ENCODE peak calls at places on chromosome 1, in ten cellular contexts. One of them, this sample, is unnamed.

GRCh38 chr1:34361121-34361520 is 184.4 kb downstream of the C1orf94 start:
- DNase-seq in transverse colon: no peak
- DNase-seq in Peyer's patch: no peak
- DNase-seq in kidney: no peak
- DNase-seq in CD8-positive, alpha-beta T cell: no peak
- DNase-seq in psoas muscle: no peak
- DNase-seq in tibial nerve: no peak
- DNase-seq in thoracic aorta: no peak
- DNase-seq in lower lobe of right lung: no peak
- DNase-seq in sigmoid colon: no peak
- DNase-seq in this sample: no peak

GRCh38 chr1:22562584-22563551 is at the start of gene EPHA8:
- DNase-seq in thoracic aorta: no peak
- DNase-seq in Peyer's patch: no peak
- DNase-seq in psoas muscle: no peak
- DNase-seq in kidney: no peak
- DNase-seq in lower lobe of right lung: no peak
- DNase-seq in CD8-positive, alpha-beta T cell: no peak
- DNase-seq in sigmoid colon: no peak
- DNase-seq in transverse colon: no peak
- DNase-seq in tibial nerve: no peak
- DNase-seq in this sample: no peak

GRCh38 chr1:117671781-117672501 is 66.1 kb downstream of the TENT5C start:
- DNase-seq in tibial nerve: peak
- DNase-seq in thoracic aorta: no peak
- DNase-seq in sigmoid colon: peak
- DNase-seq in lower lobe of right lung: peak
- DNase-seq in Peyer's patch: peak
- DNase-seq in CD8-positive, alpha-beta T cell: peak
- DNase-seq in psoas muscle: peak
- DNase-seq in transverse colon: peak
- DNase-seq in kidney: no peak
- DNase-seq in this sample: peak

GRCh38 chr1:13804240-13804633 is 104.2 kb downstream of the PRDM2 start:
- DNase-seq in psoas muscle: no peak
- DNase-seq in kidney: no peak
- DNase-seq in transverse colon: no peak
- DNase-seq in lower lobe of right lung: no peak
- DNase-seq in tibial nerve: no peak
- DNase-seq in sigmoid colon: no peak
- DNase-seq in thoracic aorta: no peak
- DNase-seq in CD8-positive, alpha-beta T cell: no peak
- DNase-seq in Peyer's patch: no peak
- DNase-seq in this sample: no peak

GRCh38 chr1:36962991-36963390 is 71.3 kb downstream of the GRIK3 start:
- DNase-seq in sigmoid colon: no peak
- DNase-seq in psoas muscle: no peak
- DNase-seq in transverse colon: no peak
- DNase-seq in thoracic aorta: no peak
- DNase-seq in kidney: no peak
- DNase-seq in tibial nerve: no peak
- DNase-seq in CD8-positive, alpha-beta T cell: no peak
- DNase-seq in lower lobe of right lung: no peak
- DNase-seq in Peyer's patch: no peak
- DNase-seq in this sample: no peak

GRCh38 chr1:212256404-212256803 is 28.8 kb upstream of the PPP2R5A start:
- DNase-seq in lower lobe of right lung: peak
- DNase-seq in kidney: no peak
- DNase-seq in transverse colon: no peak
- DNase-seq in tibial nerve: no peak
- DNase-seq in psoas muscle: no peak
- DNase-seq in sigmoid colon: no peak
- DNase-seq in CD8-positive, alpha-beta T cell: peak
- DNase-seq in thoracic aorta: no peak
- DNase-seq in Peyer's patch: no peak
- DNase-seq in this sample: no peak

GRCh38 chr1:44314401-44314800 is 40.7 kb downstream of the ERI3 start:
- DNase-seq in sigmoid colon: no peak
- DNase-seq in CD8-positive, alpha-beta T cell: no peak
- DNase-seq in kidney: no peak
- DNase-seq in Peyer's patch: no peak
- DNase-seq in transverse colon: no peak
- DNase-seq in lower lobe of right lung: no peak
- DNase-seq in tibial nerve: no peak
- DNase-seq in psoas muscle: no peak
- DNase-seq in thoracic aorta: no peak
- DNase-seq in this sample: no peak

GRCh38 chr1:31111290-31111951 is 45.9 kb upstream of the PUM1 start:
- DNase-seq in transverse colon: peak
- DNase-seq in Peyer's patch: no peak
- DNase-seq in thoracic aorta: no peak
- DNase-seq in lower lobe of right lung: peak
- DNase-seq in kidney: no peak
- DNase-seq in psoas muscle: peak
- DNase-seq in sigmoid colon: no peak
- DNase-seq in tibial nerve: peak
- DNase-seq in CD8-positive, alpha-beta T cell: no peak
- DNase-seq in this sample: no peak

GRCh38 chr1:167166703-167167100 is 54.0 kb upstream of the POU2F1 start:
- DNase-seq in transverse colon: peak
- DNase-seq in Peyer's patch: no peak
- DNase-seq in sigmoid colon: no peak
- DNase-seq in CD8-positive, alpha-beta T cell: no peak
- DNase-seq in psoas muscle: no peak
- DNase-seq in kidney: no peak
- DNase-seq in tibial nerve: no peak
- DNase-seq in thoracic aorta: no peak
- DNase-seq in lower lobe of right lung: no peak
- DNase-seq in this sample: no peak

GRCh38 chr1:24696756-24697330 is 48.4 kb upstream of the CLIC4 start:
- DNase-seq in tibial nerve: no peak
- DNase-seq in transverse colon: no peak
- DNase-seq in CD8-positive, alpha-beta T cell: no peak
- DNase-seq in Peyer's patch: no peak
- DNase-seq in lower lobe of right lung: no peak
- DNase-seq in kidney: no peak
- DNase-seq in thoracic aorta: no peak
- DNase-seq in sigmoid colon: no peak
- DNase-seq in psoas muscle: no peak
- DNase-seq in this sample: no peak

DNA sequence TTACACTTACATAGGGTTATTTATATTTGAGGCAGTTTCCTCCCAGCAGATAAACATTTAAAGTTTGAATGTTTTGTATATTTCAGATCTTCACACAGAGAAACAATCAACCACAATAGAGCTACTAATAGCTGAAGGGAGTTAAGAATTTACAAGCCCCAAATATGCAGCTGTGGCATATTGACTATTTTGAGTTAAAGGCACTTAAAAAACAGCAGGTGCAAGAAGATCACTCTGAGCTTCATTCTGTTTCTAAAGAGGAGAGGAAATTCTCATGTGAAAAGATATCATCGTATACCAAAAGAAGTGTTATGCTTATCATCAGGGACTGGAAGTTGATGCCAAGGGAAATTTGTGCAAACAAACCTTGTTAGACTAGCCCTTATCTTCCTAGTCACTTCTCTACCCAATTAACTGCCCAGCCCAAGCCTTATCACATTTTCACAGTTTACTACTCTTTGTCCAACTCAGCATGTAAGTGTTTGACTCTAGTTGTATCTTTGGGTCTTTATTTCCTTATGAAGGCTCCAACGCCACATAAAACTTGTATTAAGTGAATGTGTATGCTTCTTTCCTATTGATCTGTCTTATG is 66.3 kb upstream of the COG2 start:
- DNase-seq in lower lobe of right lung: no peak
- DNase-seq in psoas muscle: no peak
- DNase-seq in sigmoid colon: no peak
- DNase-seq in transverse colon: no peak
- DNase-seq in tibial nerve: no peak
- DNase-seq in Peyer's patch: no peak
- DNase-seq in kidney: no peak
- DNase-seq in CD8-positive, alpha-beta T cell: no peak
- DNase-seq in thoracic aorta: no peak
- DNase-seq in this sample: no peak
- TF ChIP-seq CTCF in lower lobe of right lung: no peak
- TF ChIP-seq CTCF in psoas muscle: no peak
- TF ChIP-seq CTCF in sigmoid colon: no peak
- TF ChIP-seq CTCF in transverse colon: no peak
- TF ChIP-seq CTCF in tibial nerve: no peak
- TF ChIP-seq CTCF in Peyer's patch: no peak
- TF ChIP-seq CTCF in kidney: no peak
- TF ChIP-seq CTCF in CD8-positive, alpha-beta T cell: no peak
- TF ChIP-seq CTCF in thoracic aorta: no peak
- TF ChIP-seq CTCF in this sample: no peak

DNA sequence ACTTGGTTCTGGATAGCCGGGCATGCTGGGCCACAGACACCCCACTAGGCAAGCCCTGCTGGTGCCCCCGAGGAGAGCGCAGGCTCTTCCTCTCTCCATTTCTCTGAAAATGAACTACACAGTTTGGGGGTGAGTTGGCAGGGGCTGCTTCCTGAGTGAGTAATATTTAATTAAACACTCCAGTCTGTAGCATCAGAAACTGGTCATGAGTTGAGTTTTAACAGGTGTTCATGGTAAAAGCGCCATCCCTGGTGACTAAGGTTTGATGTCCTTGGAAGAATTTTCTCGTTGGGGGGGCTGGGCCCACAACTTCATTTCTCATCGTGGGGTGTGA is 1.7 kb downstream of the SPSB1 start:
- DNase-seq in sigmoid colon: peak
- DNase-seq in thoracic aorta: no peak
- DNase-seq in lower lobe of right lung: no peak
- DNase-seq in kidney: no peak
- DNase-seq in Peyer's patch: no peak
- DNase-seq in tibial nerve: no peak
- DNase-seq in psoas muscle: no peak
- DNase-seq in transverse colon: no peak
- DNase-seq in CD8-positive, alpha-beta T cell: no peak
- DNase-seq in this sample: no peak
- H3K27ac ChIP-seq in sigmoid colon: peak
- H3K27ac ChIP-seq in thoracic aorta: peak
- H3K27ac ChIP-seq in lower lobe of right lung: no peak
- H3K27ac ChIP-seq in kidney: peak
- H3K27ac ChIP-seq in Peyer's patch: peak
- H3K27ac ChIP-seq in tibial nerve: peak
- H3K27ac ChIP-seq in psoas muscle: peak
- H3K27ac ChIP-seq in transverse colon: peak
- H3K27ac ChIP-seq in CD8-positive, alpha-beta T cell: no peak
- H3K27ac ChIP-seq in this sample: peak

GRCh38 chr1:158794247-158794646 is 13.2 kb upstream of the OR6N2 start:
- DNase-seq in psoas muscle: no peak
- DNase-seq in Peyer's patch: no peak
- DNase-seq in CD8-positive, alpha-beta T cell: no peak
- DNase-seq in sigmoid colon: no peak
- DNase-seq in transverse colon: no peak
- DNase-seq in kidney: no peak
- DNase-seq in lower lobe of right lung: no peak
- DNase-seq in tibial nerve: no peak
- DNase-seq in thoracic aorta: no peak
- DNase-seq in this sample: no peak

GRCh38 chr1:158798531-158798930 is 17.5 kb upstream of the OR6N2 start:
- DNase-seq in thoracic aorta: no peak
- DNase-seq in Peyer's patch: no peak
- DNase-seq in kidney: no peak
- DNase-seq in psoas muscle: no peak
- DNase-seq in lower lobe of right lung: no peak
- DNase-seq in CD8-positive, alpha-beta T cell: no peak
- DNase-seq in tibial nerve: no peak
- DNase-seq in transverse colon: no peak
- DNase-seq in sigmoid colon: no peak
- DNase-seq in this sample: no peak

DNA sequence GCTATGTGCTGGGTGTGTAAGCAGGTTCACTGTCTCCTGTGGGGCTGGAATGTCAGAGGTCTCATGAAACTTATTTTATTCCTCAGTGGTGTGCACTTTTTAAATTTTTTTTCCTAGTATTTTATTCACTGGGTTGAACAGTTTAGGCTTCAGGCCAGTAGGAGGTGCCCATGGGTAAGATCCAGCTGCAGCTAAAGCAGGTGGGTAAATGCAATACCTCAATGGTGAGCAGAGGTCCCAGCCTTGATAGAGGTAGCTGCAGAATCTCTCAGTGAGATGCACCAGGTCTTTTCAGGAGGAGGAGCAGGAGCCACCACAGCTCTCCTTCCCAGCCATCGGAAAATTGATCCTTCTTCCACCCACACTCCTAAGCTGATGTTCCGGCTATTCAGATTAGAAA is 12.6 kb upstream of the OR6N2 start:
- DNase-seq in thoracic aorta: no peak
- DNase-seq in Peyer's patch: no peak
- DNase-seq in psoas muscle: no peak
- DNase-seq in kidney: no peak
- DNase-seq in lower lobe of right lung: no peak
- DNase-seq in tibial nerve: no peak
- DNase-seq in CD8-positive, alpha-beta T cell: no peak
- DNase-seq in sigmoid colon: no peak
- DNase-seq in transverse colon: no peak
- DNase-seq in this sample: no peak
- TF ChIP-seq CTCF in thoracic aorta: no peak
- TF ChIP-seq CTCF in Peyer's patch: peak
- TF ChIP-seq CTCF in psoas muscle: no peak
- TF ChIP-seq CTCF in kidney: no peak
- TF ChIP-seq CTCF in lower lobe of right lung: peak
- TF ChIP-seq CTCF in tibial nerve: no peak
- TF ChIP-seq CTCF in CD8-positive, alpha-beta T cell: no peak
- TF ChIP-seq CTCF in sigmoid colon: no peak
- TF ChIP-seq CTCF in transverse colon: no peak
- TF ChIP-seq CTCF in this sample: no peak

GRCh38 chr1:15410223-15410883 is 665 bp downstream of the EFHD2 start:
- DNase-seq in sigmoid colon: no peak
- DNase-seq in thoracic aorta: no peak
- DNase-seq in psoas muscle: no peak
- DNase-seq in CD8-positive, alpha-beta T cell: no peak
- DNase-seq in lower lobe of right lung: no peak
- DNase-seq in Peyer's patch: peak
- DNase-seq in transverse colon: no peak
- DNase-seq in tibial nerve: no peak
- DNase-seq in kidney: peak
- DNase-seq in this sample: no peak

GRCh38 chr1:15407579-15407978 is 2.1 kb upstream of the EFHD2 start:
- DNase-seq in tibial nerve: no peak
- DNase-seq in CD8-positive, alpha-beta T cell: no peak
- DNase-seq in lower lobe of right lung: no peak
- DNase-seq in psoas muscle: no peak
- DNase-seq in kidney: no peak
- DNase-seq in transverse colon: no peak
- DNase-seq in Peyer's patch: no peak
- DNase-seq in thoracic aorta: no peak
- DNase-seq in sigmoid colon: no peak
- DNase-seq in this sample: no peak

GRCh38 chr1:15408890-15409399 is 743 bp upstream of the EFHD2 start:
- DNase-seq in transverse colon: no peak
- DNase-seq in thoracic aorta: no peak
- DNase-seq in lower lobe of right lung: no peak
- DNase-seq in CD8-positive, alpha-beta T cell: no peak
- DNase-seq in Peyer's patch: no peak
- DNase-seq in tibial nerve: no peak
- DNase-seq in psoas muscle: no peak
- DNase-seq in sigmoid colon: no peak
- DNase-seq in kidney: no peak
- DNase-seq in this sample: no peak

GRCh38 chr1:15410884-15411245 is 1.2 kb downstream of the EFHD2 start:
- DNase-seq in transverse colon: no peak
- DNase-seq in tibial nerve: no peak
- DNase-seq in psoas muscle: no peak
- DNase-seq in CD8-positive, alpha-beta T cell: no peak
- DNase-seq in kidney: peak
- DNase-seq in lower lobe of right lung: no peak
- DNase-seq in thoracic aorta: no peak
- DNase-seq in sigmoid colon: no peak
- DNase-seq in Peyer's patch: peak
- DNase-seq in this sample: no peak

GRCh38 chr1:15409400-15410222 is at the start of gene EFHD2:
- DNase-seq in kidney: peak
- DNase-seq in CD8-positive, alpha-beta T cell: peak
- DNase-seq in Peyer's patch: peak
- DNase-seq in lower lobe of right lung: peak
- DNase-seq in tibial nerve: peak
- DNase-seq in psoas muscle: peak
- DNase-seq in sigmoid colon: peak
- DNase-seq in transverse colon: peak
- DNase-seq in thoracic aorta: peak
- DNase-seq in this sample: peak
- H3K27ac ChIP-seq in kidney: no peak
- H3K27ac ChIP-seq in CD8-positive, alpha-beta T cell: peak
- H3K27ac ChIP-seq in Peyer's patch: peak
- H3K27ac ChIP-seq in lower lobe of right lung: peak
- H3K27ac ChIP-seq in tibial nerve: peak
- H3K27ac ChIP-seq in psoas muscle: peak
- H3K27ac ChIP-seq in sigmoid colon: peak
- H3K27ac ChIP-seq in transverse colon: peak
- H3K27ac ChIP-seq in thoracic aorta: peak
- H3K27ac ChIP-seq in this sample: peak

This sample was measured in right atrium auricular region.